ENCODE peak calls at places on chromosome 19, in seven cellular contexts. U is neural progenitor cell, I is HCT116, T is SK-N-SH, R is OCI-LY7, N is GM23338, W is hepatocyte. S is an unnamed sample.

GRCh38 chr19:6632002-6632621 is 37.8 kb downstream of the TNFSF14 start:
- DNase-seq in U (peak; percentile 86), I (peak; percentile 77), T (peak; percentile 58), R (peak; percentile 92), N (peak; percentile 91), W (peak; percentile 88), S (peak; percentile 88)

GRCh38 chr19:13681509-13681908 is 82.8 kb upstream of the MRI1 start:
- DNase-seq in U (no peak), I (no peak), T (no peak), R (no peak), N (no peak), W (no peak), S (no peak)

GRCh38 chr19:47019431-47020041 is at the start of gene NPAS1:
- DNase-seq in U (peak; percentile 63), I (no peak), T (peak; percentile 75), R (no peak), N (peak; percentile 59), W (peak; percentile 19), S (no peak)

GRCh38 chr19:57978586-57979289 is 4.4 kb upstream of the C19orf18 start:
- DNase-seq in U (no peak), I (no peak), T (no peak), R (no peak), N (peak; percentile 16), W (no peak), S (no peak)

GRCh38 chr19:33476151-33476707 is 45.4 kb downstream of the PEPD start:
- DNase-seq in U (no peak), I (no peak), T (no peak), R (no peak), N (no peak), W (no peak), S (no peak)

GRCh38 chr19:18996351-18996750 is 37.0 kb downstream of the SUGP2 start:
- DNase-seq in U (no peak), I (no peak), T (no peak), R (no peak), N (no peak), W (no peak), S (no peak)

GRCh38 chr19:16235811-16236710 is 38.4 kb downstream of the AP1M1 start:
- DNase-seq in U (no peak), I (no peak), T (peak; percentile 22), R (no peak), N (no peak), W (no peak), S (no peak)

GRCh38 chr19:39825531-39826076 is 8.4 kb downstream of the DYRK1B start:
- DNase-seq in U (no peak), I (no peak), T (no peak), R (no peak), N (no peak), W (no peak), S (no peak)

GRCh38 chr19:10915511-10916091 is 12.8 kb downstream of the YIPF2 start:
- DNase-seq in U (no peak), I (no peak), T (peak; percentile 68), R (no peak), N (no peak), W (peak; percentile 63), S (no peak)

GRCh38 chr19:14031719-14032480 is at the start of gene IL27RA:
- DNase-seq in U (peak; percentile 75), I (no peak), T (peak; percentile 87), R (peak; percentile 85), N (peak; percentile 80), W (peak; percentile 63), S (peak; percentile 62)

GRCh38 chr19:1853295-1854031 is 5.2 kb upstream of the REXO1 start:
- DNase-seq in U (peak; percentile 72), I (peak; percentile 68), T (peak; percentile 85), R (peak; percentile 87), N (peak; percentile 87), W (peak; percentile 88), S (peak; percentile 94)

GRCh38 chr19:10428996-10429381 is 8.7 kb downstream of the PDE4A start:
- DNase-seq in U (no peak), I (no peak), T (no peak), R (no peak), N (no peak), W (no peak), S (no peak)

GRCh38 chr19:50568321-50569022 is at the start of gene LRRC4B:
- DNase-seq in U (peak; percentile 79), I (no peak), T (peak; percentile 93), R (no peak), N (peak; percentile 85), W (peak; percentile 60), S (no peak)
- H3K4me3 ChIP-seq in U (peak within 1 kb of the TSS; percentile 67), I (no peak within 1 kb of the TSS), T (peak within 1 kb of the TSS; percentile 54), R (no peak within 1 kb of the TSS), N (peak within 1 kb of the TSS; percentile 62), W (peak within 1 kb of the TSS; percentile 23), S (no peak within 1 kb of the TSS)

DNA sequence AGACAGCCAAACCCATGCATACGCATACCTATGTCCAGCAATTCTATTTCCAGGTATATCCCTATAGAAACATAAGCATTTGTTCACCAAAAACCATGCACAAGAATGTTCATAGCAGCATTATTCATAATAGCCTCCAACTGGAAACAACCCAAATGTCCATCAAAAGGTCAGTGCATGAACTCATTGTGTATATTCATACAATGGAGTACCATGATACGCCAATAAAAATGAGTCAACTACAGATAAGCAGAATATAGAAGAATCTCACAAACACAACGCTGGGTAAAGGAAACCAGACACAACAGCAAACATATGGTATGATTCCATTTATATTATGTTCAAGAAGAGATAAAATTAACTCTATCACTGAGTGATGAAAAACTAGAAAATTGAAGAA is 23.8 kb downstream of the DEDD2 start:
- DNase-seq in U (no peak), I (no peak), T (no peak), R (no peak), N (no peak), W (no peak), S (no peak)
- TF ChIP-seq EZH2phosphoT487 in U (no peak), I (no peak), T (no peak), R (no peak), N (no peak), W (no peak), S (no peak)

GRCh38 chr19:54424660-54425381 is 9.6 kb downstream of the TTYH1 start:
- DNase-seq in U (no peak), I (no peak), T (no peak), R (no peak), N (no peak), W (no peak), S (no peak)
- H3K4me3 ChIP-seq in U (no peak overlapping the region), I (no peak overlapping the region), T (no peak overlapping the region), R (no peak overlapping the region), N (no peak overlapping the region), W (no peak overlapping the region), S (no peak overlapping the region)

GRCh38 chr19:5150902-5151741 is 182.2 kb downstream of the KDM4B start:
- DNase-seq in U (no peak), I (no peak), T (peak; percentile 32), R (no peak), N (peak; percentile 60), W (no peak), S (no peak)
- TF ChIP-seq EZH2phosphoT487 in U (no peak), I (no peak), T (no peak), R (no peak), N (no peak), W (no peak), S (no peak)

DNA sequence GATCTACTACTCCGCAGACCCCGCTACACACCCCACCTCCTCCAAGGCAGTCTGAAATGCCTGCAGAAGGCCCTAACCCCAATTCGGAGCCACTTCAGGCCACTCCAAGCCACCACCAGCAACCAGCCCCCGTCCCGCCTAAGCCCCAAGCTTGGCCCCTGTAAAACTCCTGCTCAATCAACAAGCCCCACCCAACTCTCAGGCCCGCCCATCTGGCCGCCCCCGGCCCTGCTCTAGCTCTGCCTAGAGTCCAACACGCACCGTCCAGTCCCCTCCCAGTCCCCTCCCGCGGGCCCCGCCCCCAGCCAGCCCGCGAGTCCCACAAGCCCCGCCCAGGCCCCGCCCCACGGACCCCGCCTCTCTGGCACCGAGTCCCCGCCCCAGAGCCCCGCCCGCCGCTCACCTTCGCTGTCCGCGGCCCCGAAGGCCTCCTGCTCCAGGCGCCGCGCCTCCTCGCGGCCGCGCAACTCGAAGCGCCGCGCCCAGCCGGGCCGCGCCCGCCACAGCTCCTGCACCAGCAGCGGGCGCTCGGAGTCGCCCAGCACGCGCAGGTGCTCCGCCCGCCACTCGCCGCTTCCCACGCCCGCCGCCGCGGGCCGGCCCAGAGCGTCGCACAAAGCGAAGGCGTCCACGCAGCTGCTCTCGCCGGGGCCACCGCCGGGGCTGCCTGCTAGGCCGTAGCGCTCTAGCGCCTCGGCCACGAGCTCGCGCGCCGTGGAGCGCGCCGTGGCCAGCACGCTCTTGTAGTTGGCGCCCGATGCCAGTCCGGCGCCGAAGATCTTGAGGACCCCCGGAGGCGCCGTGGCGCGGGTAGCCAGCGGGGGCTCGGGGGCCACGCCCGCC is 1.6 kb downstream of the RASIP1 start:
- DNase-seq in U (peak; percentile 98), I (peak; percentile 82), T (peak; percentile 100), R (peak; percentile 87), N (peak; percentile 97), W (peak; percentile 98), S (peak; percentile 26)
- H3K4me3 ChIP-seq in U (peak overlapping the region; percentile 70), I (peak overlapping the region; percentile 18), T (peak overlapping the region; percentile 57), R (no peak overlapping the region), N (peak overlapping the region; percentile 68), W (peak overlapping the region; percentile 79), S (no peak overlapping the region)

GRCh38 chr19:38062959-38063786 is 156.2 kb downstream of the SIPA1L3 start:
- DNase-seq in U (peak; percentile 38), I (no peak), T (peak; percentile 87), R (no peak), N (no peak), W (no peak), S (no peak)

GRCh38 chr19:38060346-38060745 is 153.3 kb downstream of the SIPA1L3 start:
- DNase-seq in U (no peak), I (no peak), T (no peak), R (no peak), N (no peak), W (no peak), S (no peak)

GRCh38 chr19:38059897-38060296 is 152.9 kb downstream of the SIPA1L3 start:
- DNase-seq in U (no peak), I (no peak), T (no peak), R (peak; percentile 28), N (no peak), W (no peak), S (peak; percentile 60)

GRCh38 chr19:38063921-38064320 is 156.9 kb downstream of the SIPA1L3 start:
- DNase-seq in U (no peak), I (no peak), T (no peak), R (no peak), N (no peak), W (no peak), S (no peak)

DNA sequence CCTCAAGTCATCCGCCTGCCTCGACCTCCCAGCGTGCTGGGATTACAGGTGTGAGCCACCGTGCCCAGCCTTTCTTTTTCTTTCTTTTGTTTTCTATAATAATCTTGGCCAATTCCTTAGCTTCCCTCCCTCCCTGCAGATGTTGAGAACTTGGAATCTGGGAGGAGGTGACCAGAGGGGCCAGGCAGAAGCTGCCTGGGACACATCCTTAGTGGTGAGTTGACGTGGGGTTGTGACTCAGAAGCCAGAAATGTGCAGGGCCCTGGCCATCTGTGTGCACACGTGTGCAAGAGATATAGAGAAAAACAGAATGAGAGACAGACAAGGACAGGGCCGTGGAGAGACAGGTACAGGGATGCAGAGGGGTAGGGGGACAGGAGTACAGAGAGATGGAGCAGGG is 154.3 kb downstream of the SIPA1L3 start:
- DNase-seq in U (no peak), I (no peak), T (no peak), R (no peak), N (no peak), W (no peak), S (no peak)
- TF ChIP-seq EZH2phosphoT487 in U (no peak), I (no peak), T (no peak), R (no peak), N (no peak), W (no peak), S (no peak)

S was measured in MM.1S.